ENCODE peak calls at places on chromosome 15, in six cellular contexts. One of them, this sample, is unnamed. For H3K9me3, the result is how much of the 10 kb centered on the place peaks cover.

GRCh38 chr15:37900286-37901221 is 33.9 kb upstream of the TMCO5A start:
- DNase-seq in transverse colon: no peak
- DNase-seq in body of pancreas: no peak
- DNase-seq in sigmoid colon: no peak
- DNase-seq in A549: peak
- DNase-seq in heart left ventricle: no peak
- DNase-seq in this sample: no peak

GRCh38 chr15:61227269-61228024 is 1.7 kb downstream of the RORA start:
- DNase-seq in body of pancreas: peak
- DNase-seq in sigmoid colon: peak
- DNase-seq in A549: peak
- DNase-seq in heart left ventricle: peak
- DNase-seq in transverse colon: no peak
- DNase-seq in this sample: no peak

GRCh38 chr15:48411971-48412591 is 80.9 kb downstream of the DUT start:
- DNase-seq in transverse colon: no peak
- DNase-seq in A549: no peak
- DNase-seq in heart left ventricle: no peak
- DNase-seq in sigmoid colon: no peak
- DNase-seq in body of pancreas: no peak
- DNase-seq in this sample: no peak

GRCh38 chr15:29945943-29946591 is 123.8 kb upstream of the TJP1 start:
- DNase-seq in sigmoid colon: no peak
- DNase-seq in heart left ventricle: no peak
- DNase-seq in transverse colon: no peak
- DNase-seq in A549: no peak
- DNase-seq in body of pancreas: no peak
- DNase-seq in this sample: no peak

GRCh38 chr15:93030430-93031102 is 58.4 kb downstream of the RGMA start:
- DNase-seq in A549: peak
- DNase-seq in body of pancreas: peak
- DNase-seq in transverse colon: peak
- DNase-seq in heart left ventricle: peak
- DNase-seq in sigmoid colon: peak
- DNase-seq in this sample: no peak

GRCh38 chr15:31402511-31403056 is 75.9 kb downstream of the KLF13 start:
- DNase-seq in sigmoid colon: peak
- DNase-seq in heart left ventricle: peak
- DNase-seq in body of pancreas: no peak
- DNase-seq in transverse colon: no peak
- DNase-seq in A549: no peak
- DNase-seq in this sample: no peak

GRCh38 chr15:33182278-33182905 is 12.1 kb downstream of the FMN1 start:
- DNase-seq in heart left ventricle: no peak
- DNase-seq in transverse colon: no peak
- DNase-seq in sigmoid colon: no peak
- DNase-seq in body of pancreas: no peak
- DNase-seq in A549: no peak
- DNase-seq in this sample: no peak

GRCh38 chr15:67025719-67026118 is 39.7 kb upstream of the SMAD3 start:
- DNase-seq in transverse colon: peak
- DNase-seq in body of pancreas: peak
- DNase-seq in sigmoid colon: peak
- DNase-seq in heart left ventricle: peak
- DNase-seq in A549: peak
- DNase-seq in this sample: no peak

GRCh38 chr15:63915209-63915887 is 81.6 kb upstream of the HERC1 start:
- DNase-seq in sigmoid colon: no peak
- DNase-seq in heart left ventricle: peak
- DNase-seq in transverse colon: no peak
- DNase-seq in body of pancreas: no peak
- DNase-seq in A549: no peak
- DNase-seq in this sample: no peak

GRCh38 chr15:67117356-67117755 is 52.0 kb downstream of the SMAD3 start:
- DNase-seq in sigmoid colon: no peak
- DNase-seq in transverse colon: no peak
- DNase-seq in A549: no peak
- DNase-seq in heart left ventricle: no peak
- DNase-seq in body of pancreas: no peak
- DNase-seq in this sample: no peak

GRCh38 chr15:74809951-74810350 is 2.7 kb upstream of the LMAN1L start:
- DNase-seq in heart left ventricle: no peak
- DNase-seq in transverse colon: no peak
- DNase-seq in sigmoid colon: no peak
- DNase-seq in body of pancreas: no peak
- DNase-seq in A549: no peak
- DNase-seq in this sample: no peak

GRCh38 chr15:35279811-35280210 is 194.7 kb upstream of the NANOGP8 start:
- DNase-seq in A549: no peak
- DNase-seq in body of pancreas: no peak
- DNase-seq in transverse colon: no peak
- DNase-seq in heart left ventricle: no peak
- DNase-seq in sigmoid colon: no peak
- DNase-seq in this sample: no peak

GRCh38 chr15:96585634-96586386 is 255.3 kb downstream of the NR2F2 start:
- DNase-seq in A549: no peak
- DNase-seq in heart left ventricle: no peak
- DNase-seq in sigmoid colon: no peak
- DNase-seq in body of pancreas: no peak
- DNase-seq in transverse colon: no peak
- DNase-seq in this sample: no peak
- TF ChIP-seq CTCF in A549: no peak
- TF ChIP-seq CTCF in heart left ventricle: no peak
- TF ChIP-seq CTCF in sigmoid colon: no peak
- TF ChIP-seq CTCF in body of pancreas: no peak
- TF ChIP-seq CTCF in transverse colon: no peak
- TF ChIP-seq CTCF in this sample: peak

DNA sequence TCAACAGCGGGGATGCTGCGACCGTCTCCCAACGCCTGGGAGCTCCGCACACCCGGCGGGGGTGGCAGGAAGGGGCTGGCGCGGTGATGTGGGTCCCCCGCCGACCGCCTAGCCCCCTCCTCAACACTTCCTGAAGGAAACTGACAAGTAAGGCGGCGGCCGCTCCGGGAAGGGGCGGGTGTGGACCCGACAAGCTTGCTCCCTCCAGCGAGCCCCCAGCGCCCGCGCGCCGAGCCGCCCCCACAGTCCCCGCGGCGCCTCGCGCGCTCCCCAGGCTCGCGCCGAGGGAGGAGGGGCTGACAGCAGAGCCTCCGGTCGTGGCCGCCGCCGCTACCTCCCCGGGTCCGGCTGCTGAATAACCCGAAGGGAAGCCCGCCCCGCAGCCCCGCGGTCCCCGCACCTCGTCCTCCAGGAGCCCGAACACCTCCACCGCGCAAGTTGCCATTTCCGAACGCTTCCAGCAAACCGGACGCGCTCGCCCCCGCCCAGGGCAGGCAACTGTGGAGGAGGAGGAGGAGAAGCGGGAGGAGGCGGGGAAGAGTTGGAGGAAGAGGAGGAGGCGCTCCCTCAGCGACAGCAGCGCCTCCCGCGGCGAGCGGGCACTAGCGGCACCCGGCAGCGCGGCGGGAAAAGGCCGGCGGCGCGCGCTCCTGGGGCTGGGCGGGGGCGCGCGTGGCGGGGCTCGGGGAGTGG is at the start of gene NEDD4:
- DNase-seq in heart left ventricle: peak
- DNase-seq in sigmoid colon: peak
- DNase-seq in transverse colon: peak
- DNase-seq in A549: peak
- DNase-seq in body of pancreas: peak
- DNase-seq in this sample: peak
- TF ChIP-seq POLR2A in heart left ventricle: no peak
- TF ChIP-seq POLR2A in sigmoid colon: peak
- TF ChIP-seq POLR2A in transverse colon: peak
- TF ChIP-seq POLR2A in A549: peak
- TF ChIP-seq POLR2A in body of pancreas: peak
- TF ChIP-seq POLR2A in this sample: no peak

GRCh38 chr15:43009206-43009605 is 88.6 kb upstream of the TTBK2 start:
- DNase-seq in body of pancreas: no peak
- DNase-seq in heart left ventricle: no peak
- DNase-seq in transverse colon: no peak
- DNase-seq in sigmoid colon: no peak
- DNase-seq in A549: no peak
- DNase-seq in this sample: no peak
- H3K9me3 ChIP-seq in body of pancreas: under half
- H3K9me3 ChIP-seq in heart left ventricle: under half
- H3K9me3 ChIP-seq in transverse colon: under half
- H3K9me3 ChIP-seq in sigmoid colon: under half
- H3K9me3 ChIP-seq in A549: under half
- H3K9me3 ChIP-seq in this sample: under half

DNA sequence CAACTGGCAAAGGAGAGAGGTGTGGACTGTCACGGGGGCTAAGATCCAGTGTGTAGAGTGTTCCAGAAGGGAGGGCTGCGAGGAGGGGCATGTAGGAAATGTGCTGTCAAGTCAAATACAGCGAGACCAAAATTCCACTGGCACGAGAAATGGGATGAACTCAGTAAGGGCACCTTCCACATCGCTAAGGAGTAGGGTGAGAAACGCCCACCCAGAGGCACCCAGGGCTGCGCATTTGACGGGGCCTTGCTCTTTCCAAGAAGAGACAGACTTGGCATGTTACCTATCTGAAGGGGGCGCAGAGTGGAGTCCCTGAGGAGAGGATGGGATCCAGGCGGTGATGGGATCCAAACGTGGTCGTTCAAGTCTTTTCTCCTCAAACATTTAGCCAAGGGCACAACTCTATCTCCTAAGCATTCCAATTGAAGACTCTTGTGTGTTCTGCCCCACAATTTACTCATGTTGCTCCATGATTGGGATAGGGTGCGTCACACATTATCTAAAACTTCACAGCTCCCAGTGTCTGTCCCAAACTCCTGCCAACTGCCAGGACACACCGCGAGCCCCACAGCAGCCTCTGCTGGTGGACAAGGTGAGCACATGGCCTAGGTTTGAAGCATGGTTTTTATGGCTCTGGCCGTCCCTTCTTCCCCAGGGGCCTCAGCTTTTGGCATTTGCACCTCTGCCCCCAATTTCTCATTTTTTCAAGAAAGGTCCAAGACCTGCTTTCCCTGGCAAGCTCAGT is 7.6 kb downstream of the SELENOS start:
- DNase-seq in sigmoid colon: no peak
- DNase-seq in body of pancreas: peak
- DNase-seq in heart left ventricle: no peak
- DNase-seq in transverse colon: no peak
- DNase-seq in A549: peak
- DNase-seq in this sample: no peak
- TF ChIP-seq CTCF in sigmoid colon: no peak
- TF ChIP-seq CTCF in body of pancreas: no peak
- TF ChIP-seq CTCF in heart left ventricle: peak
- TF ChIP-seq CTCF in transverse colon: no peak
- TF ChIP-seq CTCF in A549: peak
- TF ChIP-seq CTCF in this sample: no peak

DNA sequence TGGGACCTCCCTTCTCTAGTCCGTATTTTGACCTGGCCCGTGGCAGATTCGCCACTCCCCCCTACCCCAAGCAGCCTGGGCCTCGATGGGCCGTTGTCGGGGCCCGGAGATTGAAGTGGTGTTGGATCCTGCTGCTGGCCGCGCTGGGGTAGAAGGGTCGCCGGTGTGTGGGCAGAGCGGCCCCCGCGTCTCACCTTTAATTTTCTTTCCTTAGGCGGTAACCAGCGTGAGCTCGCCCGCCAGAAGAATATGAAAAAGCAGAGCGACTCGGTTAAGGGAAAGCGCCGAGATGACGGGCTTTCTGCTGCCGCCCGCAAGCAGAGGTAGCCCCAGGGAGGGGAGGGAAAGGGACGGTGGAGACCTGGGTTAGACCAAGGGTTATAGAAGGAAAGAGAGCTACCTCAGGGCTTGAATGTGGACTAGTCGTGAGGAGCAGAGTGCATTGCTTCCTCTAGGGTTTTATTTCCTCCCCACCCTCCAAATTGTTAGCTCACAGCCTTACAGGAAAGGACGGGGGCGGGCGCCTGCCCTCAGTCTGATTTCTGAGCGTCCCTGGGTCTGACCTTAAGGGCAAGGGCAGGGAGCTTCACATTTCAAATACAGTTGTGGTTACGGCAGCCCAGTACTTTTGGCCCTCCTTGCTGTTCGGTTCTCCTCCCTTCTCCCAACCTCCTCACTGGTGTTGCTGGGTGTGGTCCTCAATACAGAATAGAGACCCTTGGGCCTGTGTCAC is 807 bp downstream of the SERF2 start:
- DNase-seq in sigmoid colon: no peak
- DNase-seq in A549: no peak
- DNase-seq in transverse colon: peak
- DNase-seq in heart left ventricle: peak
- DNase-seq in body of pancreas: peak
- DNase-seq in this sample: no peak
- TF ChIP-seq POLR2A in sigmoid colon: peak
- TF ChIP-seq POLR2A in A549: no peak
- TF ChIP-seq POLR2A in transverse colon: peak
- TF ChIP-seq POLR2A in heart left ventricle: no peak
- TF ChIP-seq POLR2A in body of pancreas: no peak
- TF ChIP-seq POLR2A in this sample: no peak

This sample was measured in esophagus squamous epithelium.